ENCODE peak calls at places on chromosomes 11 and 22, in ten cellular contexts. J is CD8-positive, alpha-beta T cell; K is GM23338; X is cardiac fibroblast; A is H9; V is fibroblast of mammary gland; W is HFFc6; L is Peyer's patch; H is cardiac muscle cell; M is upper lobe of left lung. S is an unnamed sample.

GRCh38 chr11:7571640-7572000 is 57.8 kb downstream of the PPFIBP2 start:
- DNase-seq in J (no peak), K (peak), X (peak), A (peak), V (peak), W (peak), L (no peak), H (peak), M (no peak), S (no peak)

GRCh38 chr11:118264568-118265470 is 722 bp upstream of the MPZL2 start:
- DNase-seq in J (no peak), K (peak), X (no peak), A (no peak), V (no peak), W (no peak), L (no peak), H (no peak), M (no peak), S (no peak)

GRCh38 chr11:96052921-96053631 is 129.2 kb upstream of the MTMR2 start:
- DNase-seq in J (no peak), K (no peak), X (peak), A (no peak), V (no peak), W (peak), L (no peak), H (peak), M (no peak), S (no peak)

GRCh38 chr11:75328426-75329277 is 22.8 kb downstream of the ARRB1 start:
- DNase-seq in J (peak), K (peak), X (peak), A (peak), V (peak), W (peak), L (peak), H (peak), M (no peak), S (peak)

GRCh38 chr22:47250995-47251765 is 488.7 kb downstream of the TBC1D22A start:
- DNase-seq in J (no peak), K (no peak), X (no peak), A (no peak), V (no peak), W (no peak), L (no peak), H (no peak), M (no peak), S (no peak)

GRCh38 chr22:23836281-23836680 is 2.5 kb downstream of the DERL3 start:
- DNase-seq in J (no peak), K (no peak), X (no peak), A (no peak), V (no peak), W (no peak), L (peak), H (no peak), M (no peak), S (no peak)

GRCh38 chr22:11627798-11628650 is 3900.0 kb upstream of the OR11H1 start:
- DNase-seq in J (no peak), K (no peak), X (no peak), A (no peak), V (no peak), W (no peak), L (no peak), H (no peak), M (peak), S (no peak)

GRCh38 chr22:41979423-41980250 is 10.4 kb downstream of the SEPTIN3 start:
- DNase-seq in J (no peak), K (no peak), X (no peak), A (no peak), V (no peak), W (no peak), L (no peak), H (no peak), M (no peak), S (no peak)

GRCh38 chr11:45333506-45333971 is 47.4 kb upstream of the SYT13 start:
- DNase-seq in J (no peak), K (peak), X (peak), A (peak), V (peak), W (peak), L (no peak), H (peak), M (no peak), S (no peak)

GRCh38 chr11:21427750-21428149 is 758.4 kb downstream of the NELL1 start:
- DNase-seq in J (no peak), K (no peak), X (no peak), A (no peak), V (no peak), W (no peak), L (no peak), H (no peak), M (no peak), S (no peak)

GRCh38 chr11:119100246-119100959 is 1.2 kb downstream of the DPAGT1 start:
- DNase-seq in J (no peak), K (peak), X (peak), A (no peak), V (peak), W (peak), L (no peak), H (peak), M (no peak), S (no peak)

GRCh38 chr22:28006271-28006670 is 87.2 kb upstream of the PITPNB start:
- DNase-seq in J (no peak), K (no peak), X (no peak), A (no peak), V (no peak), W (no peak), L (no peak), H (no peak), M (no peak), S (no peak)

GRCh38 chr11:127926721-127927120 is 660.6 kb downstream of the ETS1 start:
- DNase-seq in J (no peak), K (no peak), X (no peak), A (no peak), V (no peak), W (no peak), L (no peak), H (no peak), M (no peak), S (no peak)

GRCh38 chr11:726278-726915 is 20.4 kb downstream of the EPS8L2 start:
- DNase-seq in J (peak), K (peak), X (no peak), A (peak), V (peak), W (no peak), L (peak), H (peak), M (peak), S (no peak)

GRCh38 chr11:127454856-127455255 is 454.3 kb upstream of the KIRREL3 start:
- DNase-seq in J (no peak), K (peak), X (no peak), A (no peak), V (no peak), W (no peak), L (no peak), H (no peak), M (no peak), S (no peak)

GRCh38 chr11:120186799-120187591 is 23.8 kb upstream of the OAF start:
- DNase-seq in J (no peak), K (no peak), X (peak), A (peak), V (peak), W (peak), L (no peak), H (peak), M (no peak), S (no peak)

GRCh38 chr11:2272946-2273280 is 2.5 kb upstream of the ASCL2 start:
- DNase-seq in J (no peak), K (no peak), X (no peak), A (no peak), V (no peak), W (no peak), L (peak), H (no peak), M (no peak), S (no peak)

GRCh38 chr11:77637345-77638165 is at the start of gene CLNS1A:
- DNase-seq in J (peak), K (peak), X (peak), A (peak), V (peak), W (peak), L (peak), H (peak), M (peak), S (peak)

GRCh38 chr11:1868636-1869291 is 15.9 kb downstream of the LSP1 start:
- DNase-seq in J (no peak), K (no peak), X (no peak), A (no peak), V (no peak), W (no peak), L (no peak), H (no peak), M (peak), S (no peak)

GRCh38 chr22:42336527-42337227 is 66.2 kb upstream of the TCF20 start:
- DNase-seq in J (no peak), K (no peak), X (no peak), A (no peak), V (peak), W (peak), L (no peak), H (no peak), M (no peak), S (no peak)

GRCh38 chr11:125944350-125945010 is 1.4 kb upstream of the VSIG10L2 start:
- DNase-seq in J (peak), K (no peak), X (no peak), A (no peak), V (no peak), W (no peak), L (no peak), H (no peak), M (no peak), S (no peak)

GRCh38 chr11:9741260-9741659 is 77.4 kb downstream of the SWAP70 start:
- DNase-seq in J (no peak), K (no peak), X (no peak), A (no peak), V (no peak), W (no peak), L (no peak), H (no peak), M (no peak), S (no peak)

GRCh38 chr11:69232821-69233760 is 60.9 kb upstream of the MYEOV start:
- DNase-seq in J (peak), K (no peak), X (no peak), A (peak), V (no peak), W (no peak), L (no peak), H (no peak), M (no peak), S (no peak)

GRCh38 chr22:49726022-49726681 is 101.5 kb downstream of the BRD1 start:
- DNase-seq in J (no peak), K (no peak), X (no peak), A (no peak), V (no peak), W (no peak), L (no peak), H (no peak), M (no peak), S (no peak)

GRCh38 chr11:57647368-57647767 is 2.3 kb downstream of the YPEL4 start:
- DNase-seq in J (no peak), K (peak), X (no peak), A (peak), V (no peak), W (no peak), L (no peak), H (peak), M (no peak), S (no peak)

GRCh38 chr11:128174465-128175101 is 412.8 kb downstream of the ETS1 start:
- DNase-seq in J (no peak), K (peak), X (peak), A (peak), V (peak), W (peak), L (no peak), H (peak), M (no peak), S (no peak)

GRCh38 chr11:130692220-130692619 is 224.1 kb downstream of the SNX19 start:
- DNase-seq in J (no peak), K (no peak), X (no peak), A (no peak), V (no peak), W (no peak), L (no peak), H (no peak), M (no peak), S (no peak)

GRCh38 chr11:62614275-62614674 is 1.2 kb downstream of the ROM1 start:
- DNase-seq in J (no peak), K (no peak), X (no peak), A (no peak), V (no peak), W (no peak), L (no peak), H (no peak), M (no peak), S (no peak)

GRCh38 chr22:42091446-42091764 is 833 bp upstream of the NDUFA6 start:
- DNase-seq in J (no peak), K (no peak), X (no peak), A (no peak), V (no peak), W (no peak), L (no peak), H (no peak), M (no peak), S (no peak)

GRCh38 chr11:118049771-118050170 is 27.1 kb upstream of the TMPRSS4 start:
- DNase-seq in J (peak), K (no peak), X (no peak), A (no peak), V (no peak), W (no peak), L (no peak), H (no peak), M (no peak), S (no peak)

GRCh38 chr11:47946682-47947575 is 33.4 kb upstream of the PTPRJ start:
- DNase-seq in J (no peak), K (peak), X (peak), A (peak), V (peak), W (peak), L (no peak), H (peak), M (no peak), S (no peak)

GRCh38 chr11:100203789-100204188 is 483.3 kb upstream of the ARHGAP42 start:
- DNase-seq in J (no peak), K (peak), X (no peak), A (no peak), V (peak), W (no peak), L (no peak), H (no peak), M (no peak), S (no peak)

GRCh38 chr11:456533-456932 is 6.5 kb downstream of the PTDSS2 start:
- DNase-seq in J (peak), K (no peak), X (no peak), A (no peak), V (no peak), W (no peak), L (peak), H (no peak), M (no peak), S (no peak)

GRCh38 chr11:86608251-86608799 is 64.1 kb downstream of the ME3 start:
- DNase-seq in J (no peak), K (peak), X (peak), A (peak), V (peak), W (peak), L (no peak), H (peak), M (no peak), S (no peak)

GRCh38 chr22:38871360-38872171 is 450 bp downstream of the CBX6 start:
- DNase-seq in J (peak), K (peak), X (no peak), A (no peak), V (no peak), W (no peak), L (peak), H (peak), M (peak), S (no peak)

GRCh38 chr11:3135491-3136440 is 29.3 kb downstream of the OSBPL5 start:
- DNase-seq in J (no peak), K (peak), X (no peak), A (peak), V (no peak), W (no peak), L (no peak), H (no peak), M (peak), S (no peak)

GRCh38 chr11:122833133-122833470 is 5.2 kb upstream of the CRTAM start:
- DNase-seq in J (no peak), K (no peak), X (no peak), A (no peak), V (no peak), W (no peak), L (no peak), H (no peak), M (no peak), S (no peak)
- TF ChIP-seq CTCF in J (no peak), K (no peak), X (no peak), A (no peak), V (no peak), W (no peak), L (no peak), H (no peak), M (no peak), S (no peak)

GRCh38 chr11:43676933-43677332 is 3.6 kb upstream of the HSD17B12 start:
- DNase-seq in J (no peak), K (no peak), X (no peak), A (no peak), V (no peak), W (no peak), L (no peak), H (no peak), M (no peak), S (no peak)

GRCh38 chr11:43686207-43686606 is 5.7 kb downstream of the HSD17B12 start:
- DNase-seq in J (no peak), K (no peak), X (peak), A (no peak), V (no peak), W (no peak), L (no peak), H (peak), M (no peak), S (no peak)

GRCh38 chr11:43685483-43685882 is 4.9 kb downstream of the HSD17B12 start:
- DNase-seq in J (no peak), K (no peak), X (no peak), A (no peak), V (peak), W (no peak), L (no peak), H (peak), M (no peak), S (no peak)

GRCh38 chr11:43681543-43681942 is 1.0 kb downstream of the HSD17B12 start:
- DNase-seq in J (no peak), K (peak), X (peak), A (no peak), V (peak), W (peak), L (no peak), H (peak), M (no peak), S (no peak)

GRCh38 chr11:43680521-43681505 is at the start of gene HSD17B12:
- DNase-seq in J (peak), K (peak), X (peak), A (peak), V (peak), W (peak), L (peak), H (peak), M (peak), S (peak)
- TF ChIP-seq CTCF in J (no peak), K (no peak), X (no peak), A (no peak), V (no peak), W (peak), L (no peak), H (no peak), M (no peak), S (no peak)

DNA sequence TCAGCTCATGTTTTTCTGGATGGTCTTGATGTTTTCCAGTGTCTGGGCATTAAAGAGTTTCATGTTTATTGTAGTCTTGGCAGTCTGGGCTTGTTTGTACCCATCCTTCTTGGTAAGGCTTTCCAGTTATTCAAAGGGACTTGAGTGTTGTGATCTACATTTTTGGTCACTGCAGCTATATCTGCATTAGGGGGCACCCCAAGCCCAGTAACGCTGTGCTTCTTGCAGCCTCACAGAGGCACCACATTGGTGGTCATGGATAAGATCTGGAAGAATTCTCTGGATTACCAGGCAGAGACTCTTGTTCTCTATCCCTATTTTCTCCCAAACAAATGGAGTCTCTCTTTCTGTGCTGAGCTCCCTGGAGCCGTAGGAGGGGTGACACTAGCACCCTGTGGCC is 451.5 kb upstream of the FAT3 start:
- DNase-seq in J (no peak), K (peak), X (peak), A (peak), V (no peak), W (no peak), L (no peak), H (peak), M (no peak), S (no peak)
- TF ChIP-seq CTCF in J (no peak), K (peak), X (no peak), A (peak), V (no peak), W (no peak), L (no peak), H (no peak), M (no peak), S (no peak)

DNA sequence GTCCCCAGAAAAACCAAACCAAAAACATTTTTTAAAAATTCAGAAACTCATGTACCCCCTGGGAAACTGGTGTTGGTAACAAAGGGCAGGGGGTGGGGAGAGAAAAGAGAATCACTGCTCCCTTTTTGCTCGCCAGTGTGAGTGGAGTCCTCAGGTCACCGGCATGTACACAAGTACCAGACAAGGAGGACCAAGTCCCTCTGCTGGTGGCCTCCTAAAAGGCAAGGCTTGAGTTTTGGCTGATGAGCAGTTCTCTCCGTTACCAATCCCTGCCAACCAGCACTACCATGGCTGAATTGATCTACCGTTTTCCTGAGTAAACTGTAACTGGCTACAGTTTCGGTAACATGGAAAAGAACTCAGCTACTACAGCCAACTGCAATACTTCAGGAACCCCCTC is 22.0 kb downstream of the APOL5 start:
- DNase-seq in J (no peak), K (peak), X (no peak), A (no peak), V (peak), W (no peak), L (no peak), H (no peak), M (no peak), S (no peak)
- TF ChIP-seq CTCF in J (no peak), K (peak), X (no peak), A (peak), V (peak), W (peak), L (no peak), H (peak), M (no peak), S (peak)

GRCh38 chr22:44003776-44004460 is 20.2 kb upstream of the PARVB start:
- DNase-seq in J (no peak), K (peak), X (no peak), A (peak), V (no peak), W (no peak), L (no peak), H (no peak), M (no peak), S (no peak)
- TF ChIP-seq CTCF in J (no peak), K (peak), X (peak), A (peak), V (no peak), W (no peak), L (no peak), H (peak), M (no peak), S (no peak)

GRCh38 chr11:34105957-34106504 is 602 bp downstream of the NAT10 start:
- DNase-seq in J (no peak), K (no peak), X (no peak), A (no peak), V (peak), W (peak), L (no peak), H (no peak), M (no peak), S (no peak)

GRCh38 chr11:34104680-34105078 is 750 bp upstream of the NAT10 start:
- DNase-seq in J (no peak), K (no peak), X (no peak), A (no peak), V (no peak), W (no peak), L (no peak), H (no peak), M (no peak), S (no peak)

DNA sequence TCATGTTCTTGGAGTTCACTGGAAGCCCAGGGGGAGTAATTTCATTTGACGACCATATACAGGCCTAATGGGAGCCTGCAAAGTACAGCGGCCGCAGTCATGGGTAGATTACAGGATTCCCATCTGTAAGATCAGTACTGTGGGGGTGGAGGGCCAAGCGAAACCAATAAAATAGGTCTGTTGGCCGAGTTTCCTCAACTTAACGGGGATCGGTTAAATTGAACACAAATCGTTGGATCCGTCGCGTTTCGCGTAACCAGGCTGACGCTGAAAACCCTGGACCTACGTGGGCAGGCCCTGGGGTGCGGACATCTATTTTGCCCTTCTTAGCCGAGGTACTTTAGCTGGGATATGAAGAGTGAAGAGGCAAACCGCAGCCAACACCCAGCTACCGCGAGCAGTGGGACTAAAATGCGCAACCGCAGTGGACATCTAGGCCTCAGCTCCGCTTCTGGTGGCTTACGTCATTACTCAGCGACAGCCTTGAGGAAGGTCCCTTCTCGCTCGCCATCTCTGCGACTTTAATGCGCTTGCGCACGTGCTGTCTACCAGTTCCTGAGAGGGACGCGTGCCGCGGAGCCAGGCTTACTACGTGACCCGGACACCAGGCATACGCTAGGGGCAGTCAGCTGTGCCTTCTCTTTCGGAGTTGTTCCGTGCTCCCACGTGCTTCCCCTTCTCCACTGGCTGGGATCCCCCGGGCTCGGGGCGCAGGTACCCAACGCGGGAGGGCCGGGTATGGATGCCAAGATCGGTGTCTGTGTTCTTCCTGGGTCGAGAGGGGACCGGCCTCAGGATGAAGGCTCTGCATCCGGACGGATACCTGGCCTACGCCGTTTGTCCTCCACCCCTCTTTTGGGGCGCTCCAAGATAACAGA is at the start of gene NAT10:
- DNase-seq in J (peak), K (peak), X (peak), A (peak), V (peak), W (peak), L (peak), H (peak), M (peak), S (peak)
- TF ChIP-seq CTCF in J (no peak), K (no peak), X (no peak), A (peak), V (no peak), W (peak), L (no peak), H (peak), M (no peak), S (no peak)

S was measured in CD4-positive, alpha-beta T cell.